ENCODE peak calls at places on chromosomes 6 and 20, in ten cellular contexts. One of them, this sample, is unnamed.

GRCh38 chr6:37934276-37934675 is 114.7 kb downstream of the ZFAND3 start:
- DNase-seq in uterus: no peak
- DNase-seq in transverse colon: no peak
- DNase-seq in adrenal gland: no peak
- DNase-seq in heart left ventricle: no peak
- DNase-seq in heart right ventricle: no peak
- DNase-seq in CD8-positive, alpha-beta T cell: no peak
- DNase-seq in psoas muscle: no peak
- DNase-seq in right atrium auricular region: no peak
- DNase-seq in HCT116: no peak
- DNase-seq in this sample: no peak

GRCh38 chr6:87059943-87060342 is 35.0 kb downstream of the CGA start:
- DNase-seq in uterus: no peak
- DNase-seq in transverse colon: no peak
- DNase-seq in adrenal gland: no peak
- DNase-seq in heart left ventricle: no peak
- DNase-seq in heart right ventricle: no peak
- DNase-seq in CD8-positive, alpha-beta T cell: no peak
- DNase-seq in psoas muscle: no peak
- DNase-seq in right atrium auricular region: no peak
- DNase-seq in HCT116: no peak
- DNase-seq in this sample: no peak

GRCh38 chr6:154139894-154140293 is 100.9 kb downstream of the OPRM1 start:
- DNase-seq in uterus: no peak
- DNase-seq in transverse colon: no peak
- DNase-seq in adrenal gland: no peak
- DNase-seq in heart left ventricle: no peak
- DNase-seq in heart right ventricle: no peak
- DNase-seq in CD8-positive, alpha-beta T cell: no peak
- DNase-seq in psoas muscle: no peak
- DNase-seq in right atrium auricular region: no peak
- DNase-seq in HCT116: no peak
- DNase-seq in this sample: no peak

GRCh38 chr6:8434727-8435092 is 635 bp downstream of the SLC35B3 start:
- DNase-seq in uterus: no peak
- DNase-seq in transverse colon: no peak
- DNase-seq in adrenal gland: no peak
- DNase-seq in heart left ventricle: no peak
- DNase-seq in heart right ventricle: no peak
- DNase-seq in CD8-positive, alpha-beta T cell: no peak
- DNase-seq in psoas muscle: no peak
- DNase-seq in right atrium auricular region: no peak
- DNase-seq in HCT116: no peak
- DNase-seq in this sample: no peak

GRCh38 chr6:157677235-157677634 is 145.8 kb upstream of the SNX9 start:
- DNase-seq in uterus: no peak
- DNase-seq in transverse colon: no peak
- DNase-seq in adrenal gland: no peak
- DNase-seq in heart left ventricle: no peak
- DNase-seq in heart right ventricle: no peak
- DNase-seq in CD8-positive, alpha-beta T cell: no peak
- DNase-seq in psoas muscle: no peak
- DNase-seq in right atrium auricular region: no peak
- DNase-seq in HCT116: no peak
- DNase-seq in this sample: no peak

GRCh38 chr20:49245921-49246740 is 26.9 kb downstream of the DDX27 start:
- DNase-seq in uterus: no peak
- DNase-seq in transverse colon: no peak
- DNase-seq in adrenal gland: peak; percentile 9
- DNase-seq in heart left ventricle: no peak
- DNase-seq in heart right ventricle: no peak
- DNase-seq in CD8-positive, alpha-beta T cell: no peak
- DNase-seq in psoas muscle: no peak
- DNase-seq in right atrium auricular region: no peak
- DNase-seq in HCT116: peak; percentile 23
- DNase-seq in this sample: no peak

GRCh38 chr6:148750826-148751225 is 4.0 kb downstream of the UST start:
- DNase-seq in uterus: no peak
- DNase-seq in transverse colon: no peak
- DNase-seq in adrenal gland: peak; percentile 26
- DNase-seq in heart left ventricle: no peak
- DNase-seq in heart right ventricle: peak; percentile 25
- DNase-seq in CD8-positive, alpha-beta T cell: no peak
- DNase-seq in psoas muscle: peak; percentile 30
- DNase-seq in right atrium auricular region: no peak
- DNase-seq in HCT116: no peak
- DNase-seq in this sample: no peak

GRCh38 chr6:93418448-93419303 is 683 bp downstream of the EPHA7 start:
- DNase-seq in uterus: peak; percentile 26
- DNase-seq in transverse colon: peak; percentile 18
- DNase-seq in adrenal gland: no peak
- DNase-seq in heart left ventricle: peak; percentile 58
- DNase-seq in heart right ventricle: peak; percentile 33
- DNase-seq in CD8-positive, alpha-beta T cell: no peak
- DNase-seq in psoas muscle: peak; percentile 20
- DNase-seq in right atrium auricular region: no peak
- DNase-seq in HCT116: no peak
- DNase-seq in this sample: peak; percentile 28

GRCh38 chr6:153301602-153302001 is 170.5 kb upstream of the RGS17 start:
- DNase-seq in uterus: no peak
- DNase-seq in transverse colon: no peak
- DNase-seq in adrenal gland: no peak
- DNase-seq in heart left ventricle: no peak
- DNase-seq in heart right ventricle: no peak
- DNase-seq in CD8-positive, alpha-beta T cell: no peak
- DNase-seq in psoas muscle: no peak
- DNase-seq in right atrium auricular region: no peak
- DNase-seq in HCT116: no peak
- DNase-seq in this sample: no peak

GRCh38 chr20:4102381-4102780 is 87.0 kb upstream of the RNF24 start:
- DNase-seq in uterus: no peak
- DNase-seq in transverse colon: no peak
- DNase-seq in adrenal gland: no peak
- DNase-seq in heart left ventricle: no peak
- DNase-seq in heart right ventricle: no peak
- DNase-seq in CD8-positive, alpha-beta T cell: no peak
- DNase-seq in psoas muscle: no peak
- DNase-seq in right atrium auricular region: no peak
- DNase-seq in HCT116: no peak
- DNase-seq in this sample: no peak

GRCh38 chr6:149935246-149935645 is 6.6 kb upstream of the ULBP2 start:
- DNase-seq in uterus: no peak
- DNase-seq in transverse colon: no peak
- DNase-seq in adrenal gland: no peak
- DNase-seq in heart left ventricle: no peak
- DNase-seq in heart right ventricle: no peak
- DNase-seq in CD8-positive, alpha-beta T cell: no peak
- DNase-seq in psoas muscle: no peak
- DNase-seq in right atrium auricular region: no peak
- DNase-seq in HCT116: no peak
- DNase-seq in this sample: no peak

GRCh38 chr6:87420360-87420759 is 12.6 kb downstream of the CFAP206 start:
- DNase-seq in uterus: no peak
- DNase-seq in transverse colon: no peak
- DNase-seq in adrenal gland: no peak
- DNase-seq in heart left ventricle: no peak
- DNase-seq in heart right ventricle: no peak
- DNase-seq in CD8-positive, alpha-beta T cell: no peak
- DNase-seq in psoas muscle: no peak
- DNase-seq in right atrium auricular region: no peak
- DNase-seq in HCT116: no peak
- DNase-seq in this sample: no peak

GRCh38 chr20:18650224-18650623 is 62.4 kb downstream of the DTD1 start:
- DNase-seq in uterus: no peak
- DNase-seq in transverse colon: no peak
- DNase-seq in adrenal gland: no peak
- DNase-seq in heart left ventricle: no peak
- DNase-seq in heart right ventricle: no peak
- DNase-seq in CD8-positive, alpha-beta T cell: no peak
- DNase-seq in psoas muscle: no peak
- DNase-seq in right atrium auricular region: no peak
- DNase-seq in HCT116: no peak
- DNase-seq in this sample: no peak

GRCh38 chr20:57388953-57389694 is 2.1 kb upstream of the RBM38 start:
- DNase-seq in uterus: peak; percentile 76
- DNase-seq in transverse colon: peak; percentile 90
- DNase-seq in adrenal gland: peak; percentile 84
- DNase-seq in heart left ventricle: peak; percentile 89
- DNase-seq in heart right ventricle: peak; percentile 86
- DNase-seq in CD8-positive, alpha-beta T cell: peak; percentile 59
- DNase-seq in psoas muscle: peak; percentile 82
- DNase-seq in right atrium auricular region: peak; percentile 76
- DNase-seq in HCT116: peak; percentile 26
- DNase-seq in this sample: peak; percentile 80
- TF ChIP-seq CTCF in uterus: peak; percentile 35
- TF ChIP-seq CTCF in transverse colon: peak; percentile 40
- TF ChIP-seq CTCF in adrenal gland: peak; percentile 14
- TF ChIP-seq CTCF in heart left ventricle: peak; percentile 33
- TF ChIP-seq CTCF in heart right ventricle: peak; percentile 46
- TF ChIP-seq CTCF in CD8-positive, alpha-beta T cell: peak; percentile 61
- TF ChIP-seq CTCF in psoas muscle: peak; percentile 9
- TF ChIP-seq CTCF in right atrium auricular region: no peak
- TF ChIP-seq CTCF in HCT116: peak; percentile 24
- TF ChIP-seq CTCF in this sample: peak; percentile 23

GRCh38 chr20:1119524-1119923 is 1.1 kb downstream of the PSMF1 start:
- DNase-seq in uterus: no peak
- DNase-seq in transverse colon: no peak
- DNase-seq in adrenal gland: no peak
- DNase-seq in heart left ventricle: no peak
- DNase-seq in heart right ventricle: no peak
- DNase-seq in CD8-positive, alpha-beta T cell: no peak
- DNase-seq in psoas muscle: no peak
- DNase-seq in right atrium auricular region: no peak
- DNase-seq in HCT116: no peak
- DNase-seq in this sample: no peak
- H3K4me1 ChIP-seq in uterus: no peaks in the 10 kb centered on the region
- H3K4me1 ChIP-seq in transverse colon: peaks cover 38% of the 10 kb centered on the region
- H3K4me1 ChIP-seq in adrenal gland: peaks cover 53% of the 10 kb centered on the region
- H3K4me1 ChIP-seq in heart left ventricle: peaks cover 60% of the 10 kb centered on the region
- H3K4me1 ChIP-seq in heart right ventricle: peaks cover 64% of the 10 kb centered on the region
- H3K4me1 ChIP-seq in CD8-positive, alpha-beta T cell: peaks cover 57% of the 10 kb centered on the region
- H3K4me1 ChIP-seq in psoas muscle: peaks cover 60% of the 10 kb centered on the region
- H3K4me1 ChIP-seq in right atrium auricular region: no peaks in the 10 kb centered on the region
- H3K4me1 ChIP-seq in HCT116: peaks cover 19% of the 10 kb centered on the region
- H3K4me1 ChIP-seq in this sample: peaks cover 23% of the 10 kb centered on the region

GRCh38 chr6:159742165-159742564 is 14.9 kb downstream of the WTAP start:
- DNase-seq in uterus: no peak
- DNase-seq in transverse colon: no peak
- DNase-seq in adrenal gland: no peak
- DNase-seq in heart left ventricle: no peak
- DNase-seq in heart right ventricle: no peak
- DNase-seq in CD8-positive, alpha-beta T cell: no peak
- DNase-seq in psoas muscle: no peak
- DNase-seq in right atrium auricular region: no peak
- DNase-seq in HCT116: no peak
- DNase-seq in this sample: no peak

GRCh38 chr6:159745081-159745480 is 16.8 kb upstream of the ACAT2 start:
- DNase-seq in uterus: no peak
- DNase-seq in transverse colon: no peak
- DNase-seq in adrenal gland: no peak
- DNase-seq in heart left ventricle: no peak
- DNase-seq in heart right ventricle: no peak
- DNase-seq in CD8-positive, alpha-beta T cell: no peak
- DNase-seq in psoas muscle: no peak
- DNase-seq in right atrium auricular region: no peak
- DNase-seq in HCT116: no peak
- DNase-seq in this sample: no peak

GRCh38 chr6:159751448-159751847 is 10.4 kb upstream of the ACAT2 start:
- DNase-seq in uterus: no peak
- DNase-seq in transverse colon: no peak
- DNase-seq in adrenal gland: no peak
- DNase-seq in heart left ventricle: no peak
- DNase-seq in heart right ventricle: no peak
- DNase-seq in CD8-positive, alpha-beta T cell: no peak
- DNase-seq in psoas muscle: no peak
- DNase-seq in right atrium auricular region: no peak
- DNase-seq in HCT116: no peak
- DNase-seq in this sample: no peak

GRCh38 chr6:159746759-159747158 is 15.1 kb upstream of the ACAT2 start:
- DNase-seq in uterus: no peak
- DNase-seq in transverse colon: no peak
- DNase-seq in adrenal gland: no peak
- DNase-seq in heart left ventricle: no peak
- DNase-seq in heart right ventricle: no peak
- DNase-seq in CD8-positive, alpha-beta T cell: no peak
- DNase-seq in psoas muscle: no peak
- DNase-seq in right atrium auricular region: no peak
- DNase-seq in HCT116: no peak
- DNase-seq in this sample: no peak
- H3K36me3 ChIP-seq in uterus: no peaks in the 10 kb centered on the region
- H3K36me3 ChIP-seq in transverse colon: no peaks in the 10 kb centered on the region
- H3K36me3 ChIP-seq in adrenal gland: no peaks in the 10 kb centered on the region
- H3K36me3 ChIP-seq in heart left ventricle: peaks cover 97% of the 10 kb centered on the region
- H3K36me3 ChIP-seq in heart right ventricle: peaks cover 100% of the 10 kb centered on the region
- H3K36me3 ChIP-seq in CD8-positive, alpha-beta T cell: peaks cover 55% of the 10 kb centered on the region
- H3K36me3 ChIP-seq in psoas muscle: peaks cover 18% of the 10 kb centered on the region
- H3K36me3 ChIP-seq in right atrium auricular region: peaks cover 89% of the 10 kb centered on the region
- H3K36me3 ChIP-seq in HCT116: peaks cover 85% of the 10 kb centered on the region
- H3K36me3 ChIP-seq in this sample: no peaks in the 10 kb centered on the region

GRCh38 chr6:145142958-145143357 is 592.4 kb downstream of the EPM2A start:
- DNase-seq in uterus: no peak
- DNase-seq in transverse colon: no peak
- DNase-seq in adrenal gland: no peak
- DNase-seq in heart left ventricle: no peak
- DNase-seq in heart right ventricle: no peak
- DNase-seq in CD8-positive, alpha-beta T cell: no peak
- DNase-seq in psoas muscle: no peak
- DNase-seq in right atrium auricular region: no peak
- DNase-seq in HCT116: no peak
- DNase-seq in this sample: no peak
- TF ChIP-seq CTCF in uterus: no peak
- TF ChIP-seq CTCF in transverse colon: no peak
- TF ChIP-seq CTCF in adrenal gland: no peak
- TF ChIP-seq CTCF in heart left ventricle: no peak
- TF ChIP-seq CTCF in heart right ventricle: no peak
- TF ChIP-seq CTCF in CD8-positive, alpha-beta T cell: no peak
- TF ChIP-seq CTCF in psoas muscle: no peak
- TF ChIP-seq CTCF in right atrium auricular region: no peak
- TF ChIP-seq CTCF in HCT116: no peak
- TF ChIP-seq CTCF in this sample: no peak